ENCODE peak calls at places on chromosomes 12 and 14, in six cellular contexts. X is bronchial epithelial cell; K is fibroblast of pulmonary artery; E is CD4-positive, alpha-beta T cell; Y is CD8-positive, alpha-beta T cell; Q is transverse colon. P is an unnamed sample.

GRCh38 chr14:104342435-104343293 is 204.3 kb downstream of the KIF26A start:
- DNase-seq in Q (no peak), E (no peak), X (no peak), Y (no peak), K (no peak), P (no peak)

GRCh38 chr14:66066991-66067788 is 419.0 kb upstream of the CCDC196 start:
- DNase-seq in X (no peak), Y (no peak), Q (no peak), K (peak), E (no peak), P (no peak)

GRCh38 chr12:47393403-47393790 is 312.4 kb downstream of the RPAP3 start:
- DNase-seq in K (peak), X (no peak), Y (no peak), E (no peak), Q (no peak), P (no peak)

GRCh38 chr12:12724421-12725085 is 7.4 kb downstream of the CDKN1B start:
- DNase-seq in Y (no peak), E (no peak), K (no peak), Q (no peak), X (peak), P (no peak)

GRCh38 chr12:67621926-67622325 is 26.6 kb upstream of the DYRK2 start:
- DNase-seq in X (no peak), E (no peak), Y (no peak), Q (no peak), K (no peak), P (no peak)

GRCh38 chr12:10068634-10069033 is 30.2 kb downstream of the CLEC1A start:
- DNase-seq in Q (no peak), K (no peak), E (no peak), X (no peak), Y (no peak), P (no peak)

GRCh38 chr12:89525824-89526770 is at the start of gene POC1B:
- DNase-seq in Y (peak), E (peak), X (peak), Q (peak), K (peak), P (peak)

GRCh38 chr14:91985521-91986255 is 38.2 kb upstream of the FBLN5 start:
- DNase-seq in X (no peak), Y (no peak), E (no peak), Q (no peak), K (peak), P (peak)

GRCh38 chr12:122449317-122449716 is 26.8 kb upstream of the CLIP1 start:
- DNase-seq in X (peak), E (no peak), Y (no peak), K (peak), Q (no peak), P (peak)

GRCh38 chr14:51449666-51450061 is 202.0 kb upstream of the FRMD6 start:
- DNase-seq in Q (no peak), K (no peak), E (no peak), X (no peak), Y (no peak), P (no peak)

GRCh38 chr14:94056579-94057308 is 24.3 kb downstream of the DDX24 start:
- DNase-seq in K (peak), X (no peak), E (no peak), Q (no peak), Y (no peak), P (no peak)

GRCh38 chr12:6699989-6700645 is 498 bp downstream of the PIANP start:
- DNase-seq in E (no peak), X (no peak), K (no peak), Y (no peak), Q (peak), P (no peak)

GRCh38 chr12:53751336-53752191 is at the start of gene CISTR:
- DNase-seq in X (no peak), E (no peak), Y (no peak), Q (peak), K (no peak), P (no peak)

GRCh38 chr12:27511031-27511722 is 12.8 kb upstream of the PPFIBP1 start:
- DNase-seq in K (peak), E (no peak), Q (no peak), Y (no peak), X (no peak), P (no peak)

GRCh38 chr12:127083028-127083949 is 1183.7 kb upstream of the TMEM132C start:
- DNase-seq in K (peak), E (no peak), Q (no peak), X (peak), Y (no peak), P (peak)

GRCh38 chr12:95173392-95174251 is 43.6 kb downstream of the FGD6 start:
- DNase-seq in X (peak), K (peak), Q (peak), Y (no peak), E (no peak), P (peak)

GRCh38 chr14:71529855-71530254 is 402.4 kb upstream of the RGS6 start:
- DNase-seq in Q (no peak), E (no peak), X (no peak), Y (no peak), K (peak), P (no peak)

GRCh38 chr12:119938049-119938667 is 50.9 kb upstream of the BICDL1 start:
- DNase-seq in Q (peak), K (peak), E (peak), X (peak), Y (peak), P (peak)

GRCh38 chr14:20477211-20477876 is 8.1 kb downstream of the PNP start:
- DNase-seq in X (peak), Q (no peak), Y (peak), E (no peak), K (peak), P (no peak)

GRCh38 chr12:21223930-21224329 is 92.9 kb downstream of the SLCO1B1 start:
- DNase-seq in Q (no peak), X (no peak), K (no peak), Y (no peak), E (no peak), P (no peak)

GRCh38 chr12:46365951-46366379 is 6.6 kb downstream of the SLC38A2 start:
- DNase-seq in X (peak), K (peak), Q (no peak), E (no peak), Y (no peak), P (no peak)

GRCh38 chr12:69935651-69936100 is 110.6 kb downstream of the MYRFL start:
- DNase-seq in E (no peak), Q (no peak), X (no peak), Y (no peak), K (no peak), P (no peak)

GRCh38 chr14:51401272-51401671 is 161.2 kb downstream of the TMX1 start:
- DNase-seq in X (no peak), K (peak), Q (no peak), Y (no peak), E (no peak), P (no peak)

GRCh38 chr12:47032644-47033043 is 46.8 kb upstream of the PCED1B start:
- DNase-seq in Y (no peak), Q (no peak), X (peak), E (no peak), K (peak), P (peak)

GRCh38 chr14:31583043-31583442 is 21.8 kb downstream of the NUBPL start:
- DNase-seq in K (no peak), Y (no peak), Q (no peak), X (no peak), E (no peak), P (no peak)

GRCh38 chr14:51139221-51139681 is 44.3 kb upstream of the TRIM9 start:
- DNase-seq in E (no peak), Y (no peak), X (peak), K (peak), Q (peak), P (peak)

GRCh38 chr12:43362910-43363694 is 188.9 kb downstream of the ADAMTS20 start:
- DNase-seq in Q (no peak), Y (no peak), E (no peak), X (peak), K (no peak), P (peak)

GRCh38 chr12:125193798-125194562 is 128.7 kb downstream of the AACS start:
- DNase-seq in X (peak), E (no peak), Q (no peak), Y (no peak), K (no peak), P (no peak)

GRCh38 chr12:75478395-75478794 is 2.2 kb upstream of the GLIPR1 start:
- DNase-seq in Q (no peak), X (peak), E (no peak), Y (no peak), K (peak), P (no peak)

GRCh38 chr12:39476121-39476520 is 33.2 kb upstream of the KIF21A start:
- DNase-seq in X (no peak), Q (no peak), K (no peak), Y (no peak), E (no peak), P (no peak)

GRCh38 chr12:124179936-124180605 is 114.8 kb upstream of the RFLNA start:
- DNase-seq in Y (no peak), Q (no peak), K (no peak), E (no peak), X (no peak), P (no peak)

GRCh38 chr14:35123388-35123703 is 994 bp downstream of the PRORP start:
- DNase-seq in E (no peak), X (peak), Y (no peak), K (no peak), Q (no peak), P (peak)

GRCh38 chr12:468671-469389 is 9.1 kb downstream of the B4GALNT3 start:
- DNase-seq in X (peak), K (peak), E (no peak), Q (no peak), Y (no peak), P (peak)

GRCh38 chr12:67370979-67371378 is 101.8 kb downstream of the CAND1 start:
- DNase-seq in Q (no peak), Y (no peak), E (no peak), K (no peak), X (no peak), P (no peak)

DNA sequence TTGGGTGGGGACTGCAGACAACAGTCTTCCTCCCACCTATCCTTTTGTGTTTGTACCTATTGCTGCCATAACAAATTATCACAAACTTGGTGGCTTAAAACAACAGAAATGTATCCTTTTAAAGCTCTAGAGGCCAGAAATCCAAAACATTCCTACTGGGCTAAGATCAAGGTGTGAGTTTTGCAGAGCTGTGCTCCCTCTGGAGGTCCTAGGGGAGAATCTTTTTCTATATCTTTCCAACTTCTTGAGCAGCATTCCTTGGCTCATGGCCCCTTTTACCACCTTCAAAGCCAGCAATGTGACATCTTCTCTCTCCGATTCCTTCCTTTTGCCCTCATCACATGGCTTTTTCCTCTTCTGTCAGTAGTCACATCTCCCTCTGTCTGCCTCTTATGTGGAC is 190.6 kb downstream of the TTC8 start:
- DNase-seq in Q (no peak), Y (no peak), K (peak), X (no peak), E (no peak), P (peak)
- TF ChIP-seq CTCF in Q (no peak), Y (no peak), K (peak), X (no peak), E (no peak), P (no peak)

DNA sequence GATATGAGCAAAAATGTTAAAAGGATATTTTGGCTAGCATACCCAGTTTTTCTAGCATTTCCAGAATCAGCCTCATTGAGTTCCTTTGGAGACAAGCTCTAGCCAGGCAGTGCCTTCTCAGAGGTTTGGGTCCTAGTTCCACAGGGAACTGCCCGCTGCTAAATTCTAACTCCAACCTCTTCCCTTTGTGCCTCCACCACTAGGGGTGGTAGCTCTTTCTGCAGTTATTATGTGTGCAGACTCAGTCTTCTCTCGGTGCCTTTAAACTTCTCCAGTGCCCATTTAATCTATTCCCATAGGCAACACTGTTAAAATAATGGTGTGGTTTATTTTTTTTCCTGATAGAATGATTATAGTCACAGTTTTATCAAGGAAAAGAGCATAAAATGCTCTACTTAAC is 21.5 kb upstream of the SLC25A3 start:
- DNase-seq in X (no peak), K (peak), Y (no peak), Q (no peak), E (no peak), P (no peak)
- TF ChIP-seq CTCF in X (peak), K (peak), Y (no peak), Q (peak), E (no peak), P (no peak)

DNA sequence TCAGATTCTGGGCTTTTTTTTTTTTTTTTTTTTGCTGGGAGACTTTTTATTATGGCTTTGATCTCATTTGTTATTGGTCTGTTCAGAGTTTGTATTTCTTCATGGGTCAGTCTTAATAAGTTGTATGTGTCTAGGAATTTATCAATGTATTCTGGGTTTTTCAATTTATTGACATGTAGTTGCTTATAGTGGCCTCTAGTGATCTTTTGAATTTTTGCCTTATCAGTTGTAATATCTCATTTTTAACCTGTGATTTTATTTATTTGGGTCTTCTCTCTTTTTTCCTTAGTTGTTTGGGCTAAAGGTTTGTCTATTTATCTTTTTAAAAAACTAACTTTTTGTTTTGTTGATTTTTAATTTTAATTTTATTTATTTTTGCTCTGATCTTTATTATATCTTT is 45.5 kb downstream of the NAA30 start:
- DNase-seq in Y (no peak), E (no peak), K (no peak), X (no peak), Q (no peak), P (no peak)
- TF ChIP-seq CTCF in Y (no peak), E (no peak), K (no peak), X (no peak), Q (no peak), P (no peak)

GRCh38 chr14:54814076-54814475 is 88.5 kb downstream of the GCH1 start:
- DNase-seq in Y (no peak), E (no peak), K (no peak), X (no peak), Q (no peak), P (no peak)
- TF ChIP-seq CTCF in Y (no peak), E (no peak), K (peak), X (no peak), Q (no peak), P (peak)

GRCh38 chr12:114403044-114403689 is 2.8 kb downstream of the TBX5 start:
- DNase-seq in K (peak), Q (no peak), E (no peak), X (no peak), Y (no peak), P (no peak)
- TF ChIP-seq CTCF in K (peak), Q (no peak), E (no peak), X (no peak), Y (no peak), P (no peak)

DNA sequence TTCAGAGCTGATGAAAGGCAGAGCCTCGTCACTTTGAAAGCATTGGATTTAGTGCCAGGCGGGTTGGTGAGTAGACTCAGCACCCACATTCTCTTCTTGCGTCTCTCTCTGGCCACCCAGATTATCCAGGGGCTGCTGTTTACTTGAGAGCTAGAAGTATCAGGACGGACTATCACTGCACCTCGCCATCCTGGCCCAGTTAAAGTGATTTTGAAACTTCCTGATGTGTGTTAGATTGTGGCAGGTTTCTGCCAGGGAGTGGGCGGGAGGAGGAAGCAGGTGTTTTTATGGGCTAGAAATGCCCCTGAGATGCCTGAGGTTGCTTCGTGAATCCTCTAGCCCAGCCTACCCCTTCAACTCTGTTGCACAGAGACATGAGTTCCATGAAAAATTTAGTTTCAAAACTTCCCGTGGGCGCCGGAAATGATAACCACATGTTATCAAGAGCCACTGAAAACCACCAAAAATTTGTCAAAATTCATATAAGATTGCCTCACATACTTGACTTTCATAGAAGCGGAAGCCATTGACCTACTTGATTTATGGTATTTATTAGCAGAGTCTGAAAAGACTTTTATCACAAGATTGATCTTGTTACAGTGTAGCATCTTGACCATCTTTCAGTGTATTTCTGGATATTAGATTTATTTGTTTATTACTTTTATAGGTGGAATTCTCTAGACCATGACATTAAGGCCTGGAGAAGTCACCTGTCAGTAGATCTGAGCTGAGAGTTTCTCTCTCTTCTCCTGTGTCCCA is 466.0 kb downstream of the RAD51B start:
- DNase-seq in E (peak), K (no peak), X (no peak), Y (peak), Q (peak), P (no peak)
- TF ChIP-seq CTCF in E (no peak), K (no peak), X (no peak), Y (no peak), Q (no peak), P (no peak)

DNA sequence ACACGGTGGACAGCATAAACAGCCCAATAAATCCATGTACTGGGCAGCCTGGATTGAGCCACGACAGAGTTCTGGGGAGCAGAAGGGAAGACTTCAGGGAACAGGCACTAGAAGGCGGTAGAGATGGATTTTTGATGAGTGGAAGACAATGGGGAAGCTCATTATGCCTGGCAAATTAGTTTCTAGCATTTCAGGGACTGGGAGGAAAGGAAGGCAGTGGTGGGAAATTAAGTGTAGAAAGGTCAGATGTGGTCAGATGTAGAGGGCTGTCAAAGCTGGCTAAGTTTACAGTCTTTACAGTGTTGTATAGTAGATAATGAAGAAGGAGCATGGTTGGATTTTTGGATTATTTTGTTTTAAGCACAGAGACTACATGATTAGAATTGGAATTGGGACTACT is 9.1 kb downstream of the EGLN3 start:
- DNase-seq in E (no peak), Q (no peak), K (no peak), X (no peak), Y (no peak), P (no peak)
- TF ChIP-seq CTCF in E (no peak), Q (no peak), K (no peak), X (no peak), Y (no peak), P (no peak)

GRCh38 chr14:37024166-37024565 is 148.2 kb downstream of the SLC25A21 start:
- DNase-seq in K (no peak), E (no peak), X (peak), Q (no peak), Y (no peak), P (peak)
- TF ChIP-seq CTCF in K (no peak), E (no peak), X (no peak), Q (no peak), Y (no peak), P (no peak)

GRCh38 chr12:85147331-85147730 is 111.2 kb downstream of the LRRIQ1 start:
- DNase-seq in K (no peak), X (no peak), Y (no peak), E (no peak), Q (no peak), P (no peak)
- TF ChIP-seq CTCF in K (no peak), X (no peak), Y (no peak), E (no peak), Q (no peak), P (no peak)

DNA sequence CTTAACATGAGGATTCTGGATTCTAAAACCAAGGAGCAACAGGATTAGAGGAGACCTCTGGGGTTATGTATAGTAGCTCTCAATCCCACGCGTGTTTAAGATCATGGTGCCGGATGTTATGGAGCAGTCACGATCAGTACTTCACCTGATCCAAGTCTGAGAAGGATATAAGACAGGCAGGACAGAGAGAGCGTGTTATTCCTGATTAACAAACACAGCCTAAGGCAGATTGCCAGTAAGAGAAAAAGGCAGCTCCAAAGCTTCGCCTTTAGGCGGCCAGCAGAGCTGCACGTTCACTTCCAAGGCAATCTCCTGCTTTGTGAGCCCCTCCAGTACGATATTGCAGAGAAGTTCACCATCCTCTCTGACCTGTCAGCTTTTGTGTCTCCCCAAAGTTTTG is 5.5 kb downstream of the SETD3 start:
- DNase-seq in Q (no peak), X (peak), K (peak), Y (no peak), E (no peak), P (no peak)
- TF ChIP-seq CTCF in Q (no peak), X (no peak), K (peak), Y (no peak), E (no peak), P (no peak)

P was measured in MCF 10A.